ENCODE peak calls at places on chromosomes 1 and 21, in eight cellular contexts. P, Z, M, I, H, A, W and E are unnamed samples.

GRCh38 chr1:33335020-33335419 is 14.1 kb upstream of the A3GALT2 start:
- DNase-seq in P (no peak), Z (no peak), M (no peak), I (peak), H (no peak), A (no peak), W (no peak), E (no peak)

GRCh38 chr1:32357619-32358018 is 4.7 kb downstream of the FAM229A start:
- DNase-seq in P (no peak), Z (no peak), M (no peak), I (no peak), H (no peak), A (no peak), W (no peak), E (no peak)

GRCh38 chr1:234659538-234659937 is 49.6 kb upstream of the IRF2BP2 start:
- DNase-seq in P (no peak), Z (no peak), M (no peak), I (no peak), H (no peak), A (no peak), W (no peak), E (no peak)

GRCh38 chr1:113389356-113389952 is 861 bp upstream of the MAGI3 start:
- DNase-seq in P (no peak), Z (no peak), M (no peak), I (peak), H (no peak), A (no peak), W (no peak), E (no peak)

GRCh38 chr1:98086796-98087195 is 166.0 kb upstream of the DPYD start:
- DNase-seq in P (no peak), Z (no peak), M (no peak), I (no peak), H (no peak), A (no peak), W (no peak), E (no peak)

GRCh38 chr1:248825136-248825535 is 579 bp downstream of the SH3BP5L start:
- DNase-seq in P (peak), Z (no peak), M (no peak), I (no peak), H (no peak), A (no peak), W (no peak), E (no peak)

GRCh38 chr1:99650773-99651437 is 5.0 kb downstream of the PALMD start:
- DNase-seq in P (no peak), Z (no peak), M (no peak), I (no peak), H (no peak), A (no peak), W (no peak), E (no peak)

GRCh38 chr1:210438928-210439841 is 110.5 kb downstream of the HHAT start:
- DNase-seq in P (no peak), Z (no peak), M (no peak), I (no peak), H (no peak), A (no peak), W (no peak), E (no peak)

GRCh38 chr1:67818162-67818561 is 15.1 kb downstream of the GNG12 start:
- DNase-seq in P (no peak), Z (no peak), M (no peak), I (no peak), H (no peak), A (no peak), W (no peak), E (no peak)

GRCh38 chr1:9539829-9540550 is 725 bp downstream of the SLC25A33 start:
- DNase-seq in P (peak), Z (no peak), M (peak), I (peak), H (peak), A (peak), W (peak), E (peak)

GRCh38 chr1:54337928-54338327 is 68.3 kb downstream of the SSBP3 start:
- DNase-seq in P (no peak), Z (peak), M (no peak), I (peak), H (no peak), A (no peak), W (no peak), E (no peak)

GRCh38 chr1:14298806-14299205 is 299.7 kb upstream of the KAZN start:
- DNase-seq in P (no peak), Z (no peak), M (no peak), I (no peak), H (no peak), A (no peak), W (no peak), E (no peak)

GRCh38 chr1:36203554-36204346 is 20.5 kb upstream of the THRAP3 start:
- DNase-seq in P (peak), Z (no peak), M (peak), I (no peak), H (no peak), A (no peak), W (peak), E (peak)

GRCh38 chr21:26753822-26754221 is 91.4 kb downstream of the ADAMTS1 start:
- DNase-seq in P (no peak), Z (no peak), M (no peak), I (no peak), H (no peak), A (no peak), W (no peak), E (no peak)

GRCh38 chr1:147919881-147920280 is 8.3 kb upstream of the GPR89B start:
- DNase-seq in P (no peak), Z (no peak), M (no peak), I (no peak), H (no peak), A (no peak), W (no peak), E (no peak)

GRCh38 chr1:110390096-110390495 is 730 bp downstream of the SLC16A4 start:
- DNase-seq in P (no peak), Z (no peak), M (no peak), I (no peak), H (no peak), A (no peak), W (no peak), E (no peak)